ENCODE peak calls at places on chromosomes 11 and 22, in seven cellular contexts. W is AG04450, B is BJ, U is cardiac muscle cell, J is PC-3, E is NT2/D1, V is psoas muscle. P is an unnamed sample.
A peak's percentile ranks its signal among the peaks of the same experiment; 100 is the strongest.

GRCh38 chr11:1942541-1943260 is 4.4 kb upstream of the MRPL23 start:
- DNase-seq in E (no peak), J (no peak), U (no peak), W (no peak), B (no peak), V (peak; percentile 37), P (no peak)

GRCh38 chr11:101584651-101585050 is 844 bp upstream of the TRPC6 start:
- DNase-seq in V (no peak), J (no peak), E (no peak), W (no peak), B (no peak), U (no peak), P (no peak)

GRCh38 chr11:35083181-35084061 is 55.5 kb upstream of the CD44 start:
- DNase-seq in E (peak; percentile 71), U (peak; percentile 87), V (peak; percentile 63), J (peak; percentile 57), B (peak; percentile 100), W (peak; percentile 88), P (peak; percentile 98)

GRCh38 chr22:45775569-45776312 is 104.1 kb downstream of the ATXN10 start:
- DNase-seq in U (no peak), B (no peak), E (no peak), W (no peak), J (no peak), V (no peak), P (no peak)

GRCh38 chr11:41499429-41499828 is 40.0 kb upstream of the LRRC4C start:
- DNase-seq in W (no peak), V (no peak), B (no peak), E (no peak), U (no peak), J (no peak), P (no peak)

GRCh38 chr11:5691963-5692358 is 2.4 kb downstream of the TRIM22 start:
- DNase-seq in W (no peak), V (no peak), B (no peak), U (no peak), J (no peak), E (no peak), P (no peak)

GRCh38 chr11:26070981-26071380 is 260.9 kb upstream of the ANO3 start:
- DNase-seq in B (no peak), V (no peak), W (no peak), J (no peak), U (no peak), E (no peak), P (no peak)

GRCh38 chr11:83845797-83846196 is 559.6 kb upstream of the CCDC90B start:
- DNase-seq in B (no peak), J (no peak), E (no peak), V (no peak), U (no peak), W (no peak), P (no peak)

GRCh38 chr22:24688294-24688693 is 85.3 kb downstream of the GGT1 start:
- DNase-seq in W (no peak), B (no peak), J (no peak), V (no peak), E (peak; percentile 15), U (no peak), P (no peak)

GRCh38 chr22:40121463-40121862 is 56.3 kb upstream of the TNRC6B start:
- DNase-seq in J (no peak), V (no peak), U (no peak), W (no peak), E (no peak), B (no peak), P (no peak)

GRCh38 chr11:82671451-82671850 is 62.2 kb downstream of the FAM181B start:
- DNase-seq in J (peak; percentile 69), B (no peak), V (no peak), W (no peak), E (no peak), U (no peak), P (no peak)

GRCh38 chr11:19934828-19935259 is 222.2 kb downstream of the NAV2 start:
- DNase-seq in W (no peak), V (no peak), E (no peak), U (no peak), J (no peak), B (no peak), P (peak; percentile 33)

GRCh38 chr11:105149477-105149876 is 9.9 kb upstream of the CARD18 start:
- DNase-seq in B (no peak), W (no peak), U (no peak), J (no peak), E (no peak), V (no peak), P (no peak)

GRCh38 chr22:30372915-30373314 is 14.3 kb downstream of the RNF215 start:
- DNase-seq in E (no peak), U (no peak), B (no peak), V (no peak), J (no peak), W (no peak), P (no peak)

GRCh38 chr11:44945639-44946038 is 5.0 kb downstream of the TP53I11 start:
- DNase-seq in U (peak; percentile 44), V (peak; percentile 81), J (no peak), B (no peak), E (no peak), W (no peak), P (no peak)

GRCh38 chr22:23496445-23496833 is 83.7 kb downstream of the IGLL1 start:
- DNase-seq in B (no peak), J (no peak), W (no peak), E (no peak), V (no peak), U (no peak), P (no peak)
- H3K27me3 ChIP-seq in B (no peaks in the 10 kb centered on the region), J (no peaks in the 10 kb centered on the region), W (no peaks in the 10 kb centered on the region), E (no peaks in the 10 kb centered on the region), V (peaks cover 38% of the 10 kb centered on the region), U (no peaks in the 10 kb centered on the region), P (no peaks in the 10 kb centered on the region)

DNA sequence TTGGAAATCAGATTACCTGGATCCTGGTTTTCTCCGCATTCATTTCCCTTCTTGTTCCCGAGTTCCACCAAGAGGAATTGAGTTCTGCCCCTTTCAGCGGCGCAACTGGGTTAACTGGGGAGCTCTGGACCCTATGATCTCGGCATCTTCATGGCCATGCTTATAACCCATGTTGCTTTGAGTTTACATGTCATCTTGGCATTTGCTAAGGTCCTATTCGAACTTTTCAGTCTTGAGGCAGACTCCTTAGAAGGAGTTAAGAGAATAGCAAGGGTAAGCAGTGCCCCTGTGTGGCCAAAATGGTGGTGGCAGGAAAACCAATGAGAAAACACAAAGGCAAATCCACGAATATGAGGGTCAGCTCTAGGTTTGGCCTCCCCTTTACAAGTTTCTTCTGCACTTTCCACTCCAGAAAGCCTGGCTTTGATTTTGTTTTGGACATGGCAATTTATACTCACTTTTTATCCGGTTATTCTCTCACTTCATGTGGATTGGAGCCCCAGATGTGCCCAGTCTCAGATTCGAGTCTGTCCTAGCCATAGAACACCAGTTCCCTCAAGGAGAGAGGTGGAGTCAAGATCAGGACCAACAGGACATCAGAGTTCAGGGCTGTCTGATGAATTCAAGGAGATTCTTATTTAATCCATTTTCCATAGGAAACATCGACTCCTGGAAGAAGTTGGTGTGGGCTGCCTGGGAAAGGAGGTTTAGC is 55.3 kb upstream of the FBXO3 start:
- DNase-seq in W (peak; percentile 39), B (peak; percentile 11), E (peak; percentile 42), U (peak; percentile 82), V (peak; percentile 61), J (peak; percentile 83), P (peak; percentile 43)
- H3K4me3 ChIP-seq in W (peak overlapping the region; percentile 55), B (peak overlapping the region; percentile 31), E (peak overlapping the region; percentile 46), U (peak overlapping the region; percentile 29), V (peak overlapping the region; percentile 67), J (peak overlapping the region; percentile 70), P (peak overlapping the region; percentile 28)

DNA sequence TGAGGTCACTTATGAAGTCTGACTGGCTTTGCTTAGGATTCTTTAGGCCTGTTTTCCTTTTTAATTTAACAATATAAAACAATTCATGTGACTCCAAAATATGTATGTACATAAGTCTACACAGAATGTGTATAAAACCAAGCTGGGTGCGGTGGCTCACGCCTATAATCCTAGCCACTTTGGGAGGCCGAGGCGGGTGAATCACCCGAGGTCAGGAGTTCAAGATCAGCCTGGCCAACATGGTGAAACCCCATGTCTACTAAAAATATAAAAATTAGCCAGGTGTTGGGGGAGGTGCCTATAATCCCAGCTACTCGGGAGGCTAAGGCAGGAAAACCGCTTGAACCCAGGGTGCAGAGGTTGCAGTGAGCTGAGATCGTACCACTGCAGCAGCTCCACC is 83.0 kb downstream of the SHANK2 start:
- DNase-seq in J (no peak), E (no peak), U (no peak), V (no peak), B (no peak), W (no peak), P (peak; percentile 20)
- H3K27me3 ChIP-seq in J (no peaks in the 10 kb centered on the region), E (no peaks in the 10 kb centered on the region), U (no peaks in the 10 kb centered on the region), V (no peaks in the 10 kb centered on the region), B (no peaks in the 10 kb centered on the region), W (no peaks in the 10 kb centered on the region), P (no peaks in the 10 kb centered on the region)

DNA sequence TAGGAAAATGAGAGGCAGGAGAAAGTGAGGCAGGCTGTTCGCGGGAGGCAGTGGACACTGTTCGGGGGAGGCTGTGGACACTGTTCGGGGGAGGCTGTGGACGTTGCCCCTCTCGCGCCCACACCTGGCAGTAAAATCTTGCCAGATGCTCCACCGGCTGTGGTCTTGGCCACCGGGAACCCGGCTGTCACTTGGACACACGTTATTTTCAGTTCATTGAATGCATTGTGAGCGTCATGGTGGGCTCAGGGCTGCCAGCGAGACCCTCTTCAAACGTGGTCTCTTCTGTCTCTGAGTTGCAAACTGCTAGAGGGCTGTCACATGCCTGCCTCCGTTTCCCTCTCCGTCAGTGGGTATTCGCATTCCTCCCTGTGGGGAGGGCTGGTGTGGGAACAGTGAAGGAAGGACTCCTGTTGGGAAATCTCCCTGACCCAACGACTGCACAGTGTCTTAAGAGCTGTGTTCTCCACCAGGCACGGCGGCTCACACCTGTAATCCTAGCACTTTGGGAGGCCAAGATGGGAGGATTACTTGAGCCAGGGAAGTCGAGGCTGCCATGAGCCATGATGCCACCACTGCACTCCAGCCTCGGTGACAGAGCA is 1.4 kb downstream of the PRR5 start:
- DNase-seq in U (no peak), W (no peak), E (no peak), J (no peak), V (no peak), B (no peak), P (no peak)
- H3K4me3 ChIP-seq in U (peak overlapping the region; percentile 87), W (peak overlapping the region; percentile 68), E (peak overlapping the region; percentile 65), J (peak overlapping the region; percentile 81), V (peak overlapping the region; percentile 62), B (peak overlapping the region; percentile 63), P (peak overlapping the region; percentile 63)

GRCh38 chr11:31997955-31998354 is 92.9 kb upstream of the RCN1 start:
- DNase-seq in U (no peak), V (no peak), W (no peak), E (no peak), B (no peak), J (peak; percentile 23), P (no peak)
- H3K27me3 ChIP-seq in U (peaks cover 47% of the 10 kb centered on the region), V (peaks cover 3% of the 10 kb centered on the region), W (peaks cover 2% of the 10 kb centered on the region), E (peaks cover 2% of the 10 kb centered on the region), B (peaks cover 8% of the 10 kb centered on the region), J (no peaks in the 10 kb centered on the region), P (no peaks in the 10 kb centered on the region)

GRCh38 chr11:57432714-57433163 is 5.8 kb upstream of the SLC43A3 start:
- DNase-seq in J (peak; percentile 66), U (peak; percentile 95), W (peak; percentile 61), V (no peak), E (no peak), B (no peak), P (peak; percentile 38)
- H3K4me3 ChIP-seq in J (no peak overlapping the region), U (no peak overlapping the region), W (no peak overlapping the region), V (no peak overlapping the region), E (no peak overlapping the region), B (no peak overlapping the region), P (no peak overlapping the region)

P was measured in MG63.